ENCODE peak calls at places on chromosomes 7 and 10, in nine cellular contexts. One of them, this sample, is unnamed.

GRCh38 chr7:41900034-41900433 is 197.1 kb upstream of the INHBA start:
- DNase-seq in T-helper 9 cell: no peak
- DNase-seq in neuronal stem cell: no peak
- DNase-seq in fibroblast of lung: no peak
- DNase-seq in activated CD4-positive, alpha-beta T cell treated with anti-CD3 and anti-CD28 coated beads, Interleukin-2, amount 50 U/mL, for 24 hours: no peak
- DNase-seq in activated T-helper 1 cell treated with anti-CD3 and anti-CD28 coated beads, Interleukin-12 subunit alpha, Interleukin-12 subunit beta, Interleukin-2, Interleukin-4 antibody, amounts not matched to agents 30 ng/mL and 10 ng/mL and 1 ng/mL, durations not matched to agents 14 hours and 24 hours and 36 hours: no peak
- DNase-seq in iris pigment epithelial cell: no peak
- DNase-seq in AG08396: no peak
- DNase-seq in T-helper 2 cell: no peak
- DNase-seq in this sample: no peak

GRCh38 chr7:50957427-50957826 is 174.7 kb upstream of the GRB10 start:
- DNase-seq in T-helper 9 cell: no peak
- DNase-seq in neuronal stem cell: no peak
- DNase-seq in fibroblast of lung: no peak
- DNase-seq in activated CD4-positive, alpha-beta T cell treated with anti-CD3 and anti-CD28 coated beads, Interleukin-2, amount 50 U/mL, for 24 hours: no peak
- DNase-seq in activated T-helper 1 cell treated with anti-CD3 and anti-CD28 coated beads, Interleukin-12 subunit alpha, Interleukin-12 subunit beta, Interleukin-2, Interleukin-4 antibody, amounts not matched to agents 30 ng/mL and 10 ng/mL and 1 ng/mL, durations not matched to agents 14 hours and 24 hours and 36 hours: no peak
- DNase-seq in iris pigment epithelial cell: no peak
- DNase-seq in AG08396: no peak
- DNase-seq in T-helper 2 cell: no peak
- DNase-seq in this sample: no peak

GRCh38 chr7:106125417-106125816 is 13.3 kb upstream of the SYPL1 start:
- DNase-seq in T-helper 9 cell: no peak
- DNase-seq in neuronal stem cell: no peak
- DNase-seq in fibroblast of lung: peak
- DNase-seq in activated CD4-positive, alpha-beta T cell treated with anti-CD3 and anti-CD28 coated beads, Interleukin-2, amount 50 U/mL, for 24 hours: no peak
- DNase-seq in activated T-helper 1 cell treated with anti-CD3 and anti-CD28 coated beads, Interleukin-12 subunit alpha, Interleukin-12 subunit beta, Interleukin-2, Interleukin-4 antibody, amounts not matched to agents 30 ng/mL and 10 ng/mL and 1 ng/mL, durations not matched to agents 14 hours and 24 hours and 36 hours: no peak
- DNase-seq in iris pigment epithelial cell: no peak
- DNase-seq in AG08396: peak
- DNase-seq in T-helper 2 cell: no peak
- DNase-seq in this sample: no peak

GRCh38 chr7:76234931-76235441 is 33.3 kb downstream of the SRRM3 start:
- DNase-seq in T-helper 9 cell: peak
- DNase-seq in neuronal stem cell: peak
- DNase-seq in fibroblast of lung: peak
- DNase-seq in activated CD4-positive, alpha-beta T cell treated with anti-CD3 and anti-CD28 coated beads, Interleukin-2, amount 50 U/mL, for 24 hours: peak
- DNase-seq in activated T-helper 1 cell treated with anti-CD3 and anti-CD28 coated beads, Interleukin-12 subunit alpha, Interleukin-12 subunit beta, Interleukin-2, Interleukin-4 antibody, amounts not matched to agents 30 ng/mL and 10 ng/mL and 1 ng/mL, durations not matched to agents 14 hours and 24 hours and 36 hours: peak
- DNase-seq in iris pigment epithelial cell: peak
- DNase-seq in AG08396: peak
- DNase-seq in T-helper 2 cell: peak
- DNase-seq in this sample: peak

GRCh38 chr7:108171164-108171563 is 41.0 kb upstream of the LAMB4 start:
- DNase-seq in T-helper 9 cell: no peak
- DNase-seq in neuronal stem cell: no peak
- DNase-seq in fibroblast of lung: no peak
- DNase-seq in activated CD4-positive, alpha-beta T cell treated with anti-CD3 and anti-CD28 coated beads, Interleukin-2, amount 50 U/mL, for 24 hours: no peak
- DNase-seq in activated T-helper 1 cell treated with anti-CD3 and anti-CD28 coated beads, Interleukin-12 subunit alpha, Interleukin-12 subunit beta, Interleukin-2, Interleukin-4 antibody, amounts not matched to agents 30 ng/mL and 10 ng/mL and 1 ng/mL, durations not matched to agents 14 hours and 24 hours and 36 hours: no peak
- DNase-seq in iris pigment epithelial cell: no peak
- DNase-seq in AG08396: no peak
- DNase-seq in T-helper 2 cell: no peak
- DNase-seq in this sample: no peak

GRCh38 chr10:74750848-74751274 is 75.5 kb upstream of the KAT6B start:
- DNase-seq in T-helper 9 cell: no peak
- DNase-seq in neuronal stem cell: no peak
- DNase-seq in fibroblast of lung: no peak
- DNase-seq in activated CD4-positive, alpha-beta T cell treated with anti-CD3 and anti-CD28 coated beads, Interleukin-2, amount 50 U/mL, for 24 hours: no peak
- DNase-seq in activated T-helper 1 cell treated with anti-CD3 and anti-CD28 coated beads, Interleukin-12 subunit alpha, Interleukin-12 subunit beta, Interleukin-2, Interleukin-4 antibody, amounts not matched to agents 30 ng/mL and 10 ng/mL and 1 ng/mL, durations not matched to agents 14 hours and 24 hours and 36 hours: no peak
- DNase-seq in iris pigment epithelial cell: no peak
- DNase-seq in AG08396: no peak
- DNase-seq in T-helper 2 cell: no peak
- DNase-seq in this sample: no peak

GRCh38 chr10:53209941-53210611 is 437.5 kb upstream of the MBL2 start:
- DNase-seq in T-helper 9 cell: no peak
- DNase-seq in neuronal stem cell: no peak
- DNase-seq in fibroblast of lung: peak
- DNase-seq in activated CD4-positive, alpha-beta T cell treated with anti-CD3 and anti-CD28 coated beads, Interleukin-2, amount 50 U/mL, for 24 hours: no peak
- DNase-seq in activated T-helper 1 cell treated with anti-CD3 and anti-CD28 coated beads, Interleukin-12 subunit alpha, Interleukin-12 subunit beta, Interleukin-2, Interleukin-4 antibody, amounts not matched to agents 30 ng/mL and 10 ng/mL and 1 ng/mL, durations not matched to agents 14 hours and 24 hours and 36 hours: no peak
- DNase-seq in iris pigment epithelial cell: no peak
- DNase-seq in AG08396: no peak
- DNase-seq in T-helper 2 cell: no peak
- DNase-seq in this sample: peak

GRCh38 chr7:2999078-2999500 is 44.6 kb downstream of the CARD11 start:
- DNase-seq in T-helper 9 cell: no peak
- DNase-seq in neuronal stem cell: no peak
- DNase-seq in fibroblast of lung: no peak
- DNase-seq in activated CD4-positive, alpha-beta T cell treated with anti-CD3 and anti-CD28 coated beads, Interleukin-2, amount 50 U/mL, for 24 hours: no peak
- DNase-seq in activated T-helper 1 cell treated with anti-CD3 and anti-CD28 coated beads, Interleukin-12 subunit alpha, Interleukin-12 subunit beta, Interleukin-2, Interleukin-4 antibody, amounts not matched to agents 30 ng/mL and 10 ng/mL and 1 ng/mL, durations not matched to agents 14 hours and 24 hours and 36 hours: no peak
- DNase-seq in iris pigment epithelial cell: no peak
- DNase-seq in AG08396: no peak
- DNase-seq in T-helper 2 cell: no peak
- DNase-seq in this sample: no peak

GRCh38 chr7:83486536-83486935 is 162.4 kb downstream of the SEMA3E start:
- DNase-seq in T-helper 9 cell: no peak
- DNase-seq in neuronal stem cell: no peak
- DNase-seq in fibroblast of lung: no peak
- DNase-seq in activated CD4-positive, alpha-beta T cell treated with anti-CD3 and anti-CD28 coated beads, Interleukin-2, amount 50 U/mL, for 24 hours: no peak
- DNase-seq in activated T-helper 1 cell treated with anti-CD3 and anti-CD28 coated beads, Interleukin-12 subunit alpha, Interleukin-12 subunit beta, Interleukin-2, Interleukin-4 antibody, amounts not matched to agents 30 ng/mL and 10 ng/mL and 1 ng/mL, durations not matched to agents 14 hours and 24 hours and 36 hours: no peak
- DNase-seq in iris pigment epithelial cell: no peak
- DNase-seq in AG08396: no peak
- DNase-seq in T-helper 2 cell: no peak
- DNase-seq in this sample: no peak

GRCh38 chr7:134712196-134712595 is 65.5 kb downstream of the BPGM start:
- DNase-seq in T-helper 9 cell: no peak
- DNase-seq in neuronal stem cell: no peak
- DNase-seq in fibroblast of lung: peak
- DNase-seq in activated CD4-positive, alpha-beta T cell treated with anti-CD3 and anti-CD28 coated beads, Interleukin-2, amount 50 U/mL, for 24 hours: no peak
- DNase-seq in activated T-helper 1 cell treated with anti-CD3 and anti-CD28 coated beads, Interleukin-12 subunit alpha, Interleukin-12 subunit beta, Interleukin-2, Interleukin-4 antibody, amounts not matched to agents 30 ng/mL and 10 ng/mL and 1 ng/mL, durations not matched to agents 14 hours and 24 hours and 36 hours: no peak
- DNase-seq in iris pigment epithelial cell: no peak
- DNase-seq in AG08396: no peak
- DNase-seq in T-helper 2 cell: no peak
- DNase-seq in this sample: peak

GRCh38 chr7:142784096-142784495 is 13.3 kb downstream of the PRSS2 start:
- DNase-seq in T-helper 9 cell: no peak
- DNase-seq in neuronal stem cell: no peak
- DNase-seq in fibroblast of lung: no peak
- DNase-seq in activated CD4-positive, alpha-beta T cell treated with anti-CD3 and anti-CD28 coated beads, Interleukin-2, amount 50 U/mL, for 24 hours: no peak
- DNase-seq in activated T-helper 1 cell treated with anti-CD3 and anti-CD28 coated beads, Interleukin-12 subunit alpha, Interleukin-12 subunit beta, Interleukin-2, Interleukin-4 antibody, amounts not matched to agents 30 ng/mL and 10 ng/mL and 1 ng/mL, durations not matched to agents 14 hours and 24 hours and 36 hours: no peak
- DNase-seq in iris pigment epithelial cell: no peak
- DNase-seq in AG08396: no peak
- DNase-seq in T-helper 2 cell: no peak
- DNase-seq in this sample: no peak

GRCh38 chr10:78972160-78972946 is 96.4 kb upstream of the ZMIZ1 start:
- DNase-seq in T-helper 9 cell: no peak
- DNase-seq in neuronal stem cell: peak
- DNase-seq in fibroblast of lung: peak
- DNase-seq in activated CD4-positive, alpha-beta T cell treated with anti-CD3 and anti-CD28 coated beads, Interleukin-2, amount 50 U/mL, for 24 hours: no peak
- DNase-seq in activated T-helper 1 cell treated with anti-CD3 and anti-CD28 coated beads, Interleukin-12 subunit alpha, Interleukin-12 subunit beta, Interleukin-2, Interleukin-4 antibody, amounts not matched to agents 30 ng/mL and 10 ng/mL and 1 ng/mL, durations not matched to agents 14 hours and 24 hours and 36 hours: no peak
- DNase-seq in iris pigment epithelial cell: peak
- DNase-seq in AG08396: peak
- DNase-seq in T-helper 2 cell: no peak
- DNase-seq in this sample: peak

This sample was measured in adipocyte.